ENCODE peak calls at places on chromosomes 13 and 19, in nine cellular contexts. A, D, J, F, N, C, M, V and H are unnamed samples.

GRCh38 chr13:34308725-34309124 is 490.8 kb downstream of the RFC3 start:
- DNase-seq in A (peak; percentile 81), D (peak; percentile 61), J (no peak), F (peak; percentile 36), N (no peak), C (no peak), M (no peak), V (no peak), H (peak; percentile 29)

GRCh38 chr19:41621654-41622053 is 5.2 kb downstream of the CEACAM4 start:
- DNase-seq in A (no peak), D (no peak), J (no peak), F (no peak), N (no peak), C (no peak), M (no peak), V (no peak), H (no peak)

GRCh38 chr13:44860427-44860826 is 128.8 kb downstream of the NUFIP1 start:
- DNase-seq in A (no peak), D (no peak), J (no peak), F (no peak), N (no peak), C (no peak), M (no peak), V (no peak), H (no peak)

GRCh38 chr19:29831041-29831548 is 19.3 kb downstream of the CCNE1 start:
- DNase-seq in A (no peak), D (no peak), J (no peak), F (no peak), N (no peak), C (no peak), M (no peak), V (no peak), H (no peak)

GRCh38 chr13:26476111-26476743 is 81.3 kb upstream of the WASF3 start:
- DNase-seq in A (peak; percentile 61), D (peak; percentile 36), J (peak; percentile 18), F (peak; percentile 17), N (no peak), C (no peak), M (no peak), V (no peak), H (no peak)

GRCh38 chr19:52592301-52592700 is 22.2 kb downstream of the ZNF701 start:
- DNase-seq in A (no peak), D (no peak), J (no peak), F (no peak), N (no peak), C (no peak), M (no peak), V (no peak), H (no peak)

GRCh38 chr19:6071840-6072239 is 38.5 kb downstream of the RFX2 start:
- DNase-seq in A (no peak), D (no peak), J (no peak), F (no peak), N (no peak), C (no peak), M (no peak), V (no peak), H (no peak)

GRCh38 chr19:9857920-9858746 is 23.0 kb downstream of the PIN1 start:
- DNase-seq in A (no peak), D (no peak), J (no peak), F (no peak), N (no peak), C (no peak), M (no peak), V (no peak), H (no peak)

GRCh38 chr13:102400619-102401125 is 1.2 kb downstream of the FGF14 start:
- DNase-seq in A (peak; percentile 11), D (peak; percentile 81), J (no peak), F (peak; percentile 8), N (peak; percentile 68), C (no peak), M (no peak), V (no peak), H (no peak)

GRCh38 chr13:54563286-54563685 is 1534.7 kb downstream of the OLFM4 start:
- DNase-seq in A (no peak), D (no peak), J (no peak), F (no peak), N (no peak), C (no peak), M (no peak), V (no peak), H (no peak)

GRCh38 chr19:2703077-2703437 is 563 bp upstream of the GNG7 start:
- DNase-seq in A (no peak), D (no peak), J (no peak), F (no peak), N (no peak), C (no peak), M (no peak), V (no peak), H (no peak)

GRCh38 chr19:29625316-29625715 is 19.2 kb downstream of the POP4 start:
- DNase-seq in A (no peak), D (no peak), J (no peak), F (no peak), N (no peak), C (no peak), M (no peak), V (no peak), H (no peak)

GRCh38 chr19:18086590-18087138 is at the start of gene IL12RB1:
- DNase-seq in A (no peak), D (no peak), J (no peak), F (peak; percentile 36), N (no peak), C (no peak), M (no peak), V (no peak), H (no peak)

GRCh38 chr19:10625762-10626138 is 397 bp downstream of the SLC44A2 start:
- DNase-seq in A (no peak), D (no peak), J (no peak), F (no peak), N (no peak), C (peak; percentile 55), M (no peak), V (no peak), H (no peak)

GRCh38 chr13:55816976-55817601 is 1323.6 kb upstream of the PRR20A start:
- DNase-seq in A (no peak), D (no peak), J (no peak), F (no peak), N (no peak), C (no peak), M (no peak), V (no peak), H (no peak)

GRCh38 chr19:40691421-40692211 is 1.2 kb upstream of the NUMBL start:
- DNase-seq in A (peak; percentile 15), D (peak; percentile 53), J (no peak), F (no peak), N (no peak), C (no peak), M (no peak), V (no peak), H (no peak)

GRCh38 chr19:14114854-14115253 is 2.7 kb downstream of the PRKACA start:
- DNase-seq in A (no peak), D (peak; percentile 57), J (no peak), F (no peak), N (peak; percentile 88), C (peak; percentile 60), M (peak; percentile 40), V (no peak), H (no peak)

GRCh38 chr19:14112809-14113385 is 4.7 kb downstream of the PRKACA start:
- DNase-seq in A (no peak), D (peak; percentile 54), J (peak; percentile 49), F (peak; percentile 27), N (no peak), C (no peak), M (peak; percentile 51), V (no peak), H (no peak)

GRCh38 chr19:14114439-14114838 is 3.1 kb downstream of the PRKACA start:
- DNase-seq in A (no peak), D (no peak), J (no peak), F (no peak), N (no peak), C (no peak), M (no peak), V (no peak), H (no peak)

GRCh38 chr19:14112051-14112808 is 5.3 kb downstream of the PRKACA start:
- DNase-seq in A (no peak), D (peak; percentile 41), J (no peak), F (no peak), N (no peak), C (no peak), M (peak; percentile 57), V (no peak), H (no peak)

GRCh38 chr19:14113762-14114414 is 3.7 kb downstream of the PRKACA start:
- DNase-seq in A (no peak), D (no peak), J (no peak), F (no peak), N (peak; percentile 88), C (peak; percentile 61), M (no peak), V (no peak), H (no peak)
- H3K4me3 ChIP-seq in A (no peak overlapping the region), D (no peak overlapping the region), J (no peak overlapping the region), F (no peak overlapping the region), N (no peak overlapping the region), C (no peak overlapping the region), M (no peak overlapping the region), V (peak overlapping the region; percentile 54), H (no peak overlapping the region)

GRCh38 chr13:74977498-74977897 is 504.5 kb downstream of the TBC1D4 start:
- DNase-seq in A (no peak), D (peak; percentile 57), J (no peak), F (no peak), N (no peak), C (no peak), M (no peak), V (no peak), H (no peak)
- TF ChIP-seq CTCF in A (no peak), D (no peak), J (no peak), F (no peak), N (no peak), C (no peak), M (no peak), V (no peak), H (no peak)

DNA sequence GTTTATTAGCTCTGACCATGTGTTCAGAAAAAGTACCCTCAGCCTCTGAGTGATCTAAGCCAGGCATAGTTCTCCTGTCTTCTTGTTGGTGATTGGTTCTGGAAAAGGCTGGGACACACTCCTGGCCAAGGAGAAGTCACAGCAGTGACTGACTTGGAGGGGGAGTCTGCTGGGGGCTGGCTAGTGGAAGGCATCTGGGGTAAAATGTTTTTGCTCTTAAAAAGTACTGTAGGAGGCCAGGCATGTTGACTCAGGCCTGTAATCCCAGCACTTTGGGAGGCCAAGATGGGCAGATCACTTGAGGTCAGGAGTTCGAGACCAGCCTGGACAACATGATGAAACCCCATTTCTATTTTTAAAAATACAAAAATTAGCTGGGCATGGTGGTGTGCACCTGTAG is 21.7 kb downstream of the FAM187B start:
- DNase-seq in A (no peak), D (no peak), J (no peak), F (no peak), N (no peak), C (peak; percentile 10), M (no peak), V (no peak), H (no peak)
- H3K4me3 ChIP-seq in A (no peak overlapping the region), D (no peak overlapping the region), J (no peak overlapping the region), F (no peak overlapping the region), N (no peak overlapping the region), C (no peak overlapping the region), M (no peak overlapping the region), V (no peak overlapping the region), H (no peak overlapping the region)

GRCh38 chr19:48290341-48290922 is 20.6 kb downstream of the ZNF114 start:
- DNase-seq in A (peak; percentile 78), D (peak; percentile 67), J (no peak), F (peak; percentile 52), N (no peak), C (no peak), M (peak; percentile 36), V (no peak), H (no peak)
- TF ChIP-seq CTCF in A (peak; percentile 26), D (peak; percentile 11), J (no peak), F (peak; percentile 32), N (no peak), C (no peak), M (no peak), V (no peak), H (no peak)